ENCODE peak calls at places on chromosomes 4 and X, in eight cellular contexts. H is HCT116; B is stimulated activated CD4-positive, alpha-beta T cell treated with anti-CD3 and anti-CD28 coated beads, TNF-alpha, amount 100 ng/mL, for 48 hours; O is activated CD4-positive, CD25-positive, alpha-beta regulatory T cell treated with anti-CD3 and anti-CD28 coated beads, Interleukin-2, amount 50 U/mL, for 16 hours; Z is amniotic epithelial cell; Y is hepatocyte; L is posterior vena cava; N is D341Med. J is an unnamed sample.
A peak's percentile ranks its signal among the peaks of the same experiment; 100 is the strongest.

GRCh38 chr4:128571747-128572146 is 237.8 kb upstream of the JADE1 start:
- DNase-seq in H (peak; percentile 13), B (no peak), O (no peak), Z (peak; percentile 97), Y (peak; percentile 56), L (no peak), N (no peak), J (no peak)

GRCh38 chr4:100900134-100900533 is 382.3 kb upstream of the EMCN start:
- DNase-seq in H (no peak), B (no peak), O (no peak), Z (no peak), Y (no peak), L (peak; percentile 69), N (no peak), J (no peak)

GRCh38 chrX:86154586-86154985 is 6.3 kb downstream of the DACH2 start:
- DNase-seq in H (no peak), B (no peak), O (no peak), Z (no peak), Y (no peak), L (no peak), N (no peak), J (no peak)

GRCh38 chrX:11193035-11193469 is 81.9 kb downstream of the HCCS start:
- DNase-seq in H (no peak), B (no peak), O (no peak), Z (no peak), Y (no peak), L (no peak), N (no peak), J (no peak)

GRCh38 chrX:55818673-55819375 is 101.3 kb downstream of the RRAGB start:
- DNase-seq in H (no peak), B (no peak), O (no peak), Z (no peak), Y (no peak), L (peak; percentile 29), N (no peak), J (no peak)

GRCh38 chr4:147960971-147961370 is 229.1 kb downstream of the ARHGAP10 start:
- DNase-seq in H (no peak), B (no peak), O (no peak), Z (no peak), Y (no peak), L (no peak), N (no peak), J (no peak)

GRCh38 chrX:107861056-107861455 is 35.4 kb downstream of the MID2 start:
- DNase-seq in H (no peak), B (no peak), O (no peak), Z (peak; percentile 47), Y (no peak), L (no peak), N (no peak), J (no peak)

GRCh38 chrX:48533165-48533564 is 6.3 kb upstream of the TBC1D25 start:
- DNase-seq in H (no peak), B (no peak), O (no peak), Z (no peak), Y (no peak), L (no peak), N (no peak), J (no peak)

GRCh38 chr4:7411896-7412585 is 22.7 kb downstream of the PSAPL1 start:
- DNase-seq in H (no peak), B (no peak), O (no peak), Z (no peak), Y (no peak), L (peak; percentile 67), N (no peak), J (no peak)